ENCODE peak calls at places on chromosomes 2 and 18, in six cellular contexts. One of them, this sample, is unnamed.

GRCh38 chr2:212124597-212124996 is 414.0 kb downstream of the ERBB4 start:
- DNase-seq in transverse colon: no peak
- DNase-seq in heart left ventricle: no peak
- DNase-seq in mucosa of descending colon: no peak
- DNase-seq in glutamatergic neuron: no peak
- DNase-seq in CD8-positive, alpha-beta T cell: no peak
- DNase-seq in this sample: no peak

GRCh38 chr2:126527836-126528490 is 128.0 kb upstream of the GYPC start:
- DNase-seq in mucosa of descending colon: no peak
- DNase-seq in CD8-positive, alpha-beta T cell: peak; percentile 76
- DNase-seq in heart left ventricle: peak; percentile 74
- DNase-seq in glutamatergic neuron: peak; percentile 52
- DNase-seq in transverse colon: peak; percentile 71
- DNase-seq in this sample: peak; percentile 60

GRCh38 chr18:50507120-50507590 is 52.7 kb upstream of the MAPK4 start:
- DNase-seq in heart left ventricle: peak; percentile 55
- DNase-seq in mucosa of descending colon: no peak
- DNase-seq in glutamatergic neuron: peak; percentile 76
- DNase-seq in CD8-positive, alpha-beta T cell: no peak
- DNase-seq in transverse colon: peak; percentile 46
- DNase-seq in this sample: peak; percentile 29

GRCh38 chr2:73896362-73897239 is 3.8 kb downstream of the ACTG2 start:
- DNase-seq in glutamatergic neuron: no peak
- DNase-seq in heart left ventricle: no peak
- DNase-seq in CD8-positive, alpha-beta T cell: peak; percentile 43
- DNase-seq in transverse colon: no peak
- DNase-seq in mucosa of descending colon: no peak
- DNase-seq in this sample: peak; percentile 18

GRCh38 chr2:30717081-30717650 is 90.1 kb downstream of the CAPN13 start:
- DNase-seq in CD8-positive, alpha-beta T cell: peak; percentile 5
- DNase-seq in mucosa of descending colon: no peak
- DNase-seq in transverse colon: no peak
- DNase-seq in heart left ventricle: no peak
- DNase-seq in glutamatergic neuron: no peak
- DNase-seq in this sample: no peak

GRCh38 chr2:44124502-44124901 is 44.2 kb upstream of the PPM1B start:
- DNase-seq in mucosa of descending colon: no peak
- DNase-seq in glutamatergic neuron: no peak
- DNase-seq in heart left ventricle: no peak
- DNase-seq in CD8-positive, alpha-beta T cell: no peak
- DNase-seq in transverse colon: no peak
- DNase-seq in this sample: no peak

GRCh38 chr2:74413001-74413698 is 8.3 kb downstream of the C2orf81 start:
- DNase-seq in transverse colon: no peak
- DNase-seq in glutamatergic neuron: no peak
- DNase-seq in mucosa of descending colon: no peak
- DNase-seq in CD8-positive, alpha-beta T cell: no peak
- DNase-seq in heart left ventricle: no peak
- DNase-seq in this sample: no peak

GRCh38 chr2:232538671-232539070 is 821 bp upstream of the CHRNG start:
- DNase-seq in CD8-positive, alpha-beta T cell: no peak
- DNase-seq in heart left ventricle: no peak
- DNase-seq in mucosa of descending colon: no peak
- DNase-seq in glutamatergic neuron: no peak
- DNase-seq in transverse colon: no peak
- DNase-seq in this sample: no peak

GRCh38 chr2:218074031-218074430 is 5.0 kb downstream of the RUFY4 start:
- DNase-seq in mucosa of descending colon: no peak
- DNase-seq in transverse colon: peak; percentile 27
- DNase-seq in glutamatergic neuron: no peak
- DNase-seq in CD8-positive, alpha-beta T cell: no peak
- DNase-seq in heart left ventricle: no peak
- DNase-seq in this sample: peak; percentile 53

GRCh38 chr2:198966269-198966668 is 491.5 kb downstream of the SATB2 start:
- DNase-seq in CD8-positive, alpha-beta T cell: no peak
- DNase-seq in glutamatergic neuron: no peak
- DNase-seq in mucosa of descending colon: no peak
- DNase-seq in transverse colon: no peak
- DNase-seq in heart left ventricle: no peak
- DNase-seq in this sample: no peak

GRCh38 chr2:198957183-198957582 is 500.6 kb downstream of the SATB2 start:
- DNase-seq in mucosa of descending colon: no peak
- DNase-seq in CD8-positive, alpha-beta T cell: no peak
- DNase-seq in heart left ventricle: no peak
- DNase-seq in transverse colon: no peak
- DNase-seq in glutamatergic neuron: no peak
- DNase-seq in this sample: no peak

GRCh38 chr2:198961555-198961954 is 496.2 kb downstream of the SATB2 start:
- DNase-seq in transverse colon: no peak
- DNase-seq in mucosa of descending colon: no peak
- DNase-seq in CD8-positive, alpha-beta T cell: no peak
- DNase-seq in heart left ventricle: no peak
- DNase-seq in glutamatergic neuron: no peak
- DNase-seq in this sample: no peak
- TF ChIP-seq CTCF in transverse colon: no peak
- TF ChIP-seq CTCF in mucosa of descending colon: no peak
- TF ChIP-seq CTCF in CD8-positive, alpha-beta T cell: no peak
- TF ChIP-seq CTCF in heart left ventricle: no peak
- TF ChIP-seq CTCF in glutamatergic neuron: peak; percentile 52
- TF ChIP-seq CTCF in this sample: no peak

GRCh38 chr18:67451952-67452351 is 64.6 kb downstream of the DSEL start:
- DNase-seq in CD8-positive, alpha-beta T cell: no peak
- DNase-seq in mucosa of descending colon: no peak
- DNase-seq in transverse colon: no peak
- DNase-seq in glutamatergic neuron: no peak
- DNase-seq in heart left ventricle: no peak
- DNase-seq in this sample: no peak

GRCh38 chr18:67456691-67457090 is 59.8 kb downstream of the DSEL start:
- DNase-seq in transverse colon: no peak
- DNase-seq in glutamatergic neuron: no peak
- DNase-seq in mucosa of descending colon: no peak
- DNase-seq in heart left ventricle: no peak
- DNase-seq in CD8-positive, alpha-beta T cell: no peak
- DNase-seq in this sample: no peak
- TF ChIP-seq CTCF in transverse colon: no peak
- TF ChIP-seq CTCF in glutamatergic neuron: peak; percentile 52
- TF ChIP-seq CTCF in mucosa of descending colon: no peak
- TF ChIP-seq CTCF in heart left ventricle: no peak
- TF ChIP-seq CTCF in CD8-positive, alpha-beta T cell: no peak
- TF ChIP-seq CTCF in this sample: no peak

GRCh38 chr18:7735194-7735593 is 168.1 kb downstream of the PTPRM start:
- DNase-seq in mucosa of descending colon: no peak
- DNase-seq in CD8-positive, alpha-beta T cell: no peak
- DNase-seq in transverse colon: no peak
- DNase-seq in heart left ventricle: no peak
- DNase-seq in glutamatergic neuron: no peak
- DNase-seq in this sample: no peak
- TF ChIP-seq CTCF in mucosa of descending colon: no peak
- TF ChIP-seq CTCF in CD8-positive, alpha-beta T cell: no peak
- TF ChIP-seq CTCF in transverse colon: peak; percentile 10
- TF ChIP-seq CTCF in heart left ventricle: peak; percentile 50
- TF ChIP-seq CTCF in glutamatergic neuron: no peak
- TF ChIP-seq CTCF in this sample: no peak

GRCh38 chr18:22490429-22490846 is 72.7 kb upstream of the CTAGE1 start:
- DNase-seq in CD8-positive, alpha-beta T cell: no peak
- DNase-seq in heart left ventricle: no peak
- DNase-seq in transverse colon: no peak
- DNase-seq in mucosa of descending colon: no peak
- DNase-seq in glutamatergic neuron: no peak
- DNase-seq in this sample: no peak
- TF ChIP-seq CTCF in CD8-positive, alpha-beta T cell: no peak
- TF ChIP-seq CTCF in heart left ventricle: no peak
- TF ChIP-seq CTCF in transverse colon: no peak
- TF ChIP-seq CTCF in mucosa of descending colon: no peak
- TF ChIP-seq CTCF in glutamatergic neuron: no peak
- TF ChIP-seq CTCF in this sample: no peak

DNA sequence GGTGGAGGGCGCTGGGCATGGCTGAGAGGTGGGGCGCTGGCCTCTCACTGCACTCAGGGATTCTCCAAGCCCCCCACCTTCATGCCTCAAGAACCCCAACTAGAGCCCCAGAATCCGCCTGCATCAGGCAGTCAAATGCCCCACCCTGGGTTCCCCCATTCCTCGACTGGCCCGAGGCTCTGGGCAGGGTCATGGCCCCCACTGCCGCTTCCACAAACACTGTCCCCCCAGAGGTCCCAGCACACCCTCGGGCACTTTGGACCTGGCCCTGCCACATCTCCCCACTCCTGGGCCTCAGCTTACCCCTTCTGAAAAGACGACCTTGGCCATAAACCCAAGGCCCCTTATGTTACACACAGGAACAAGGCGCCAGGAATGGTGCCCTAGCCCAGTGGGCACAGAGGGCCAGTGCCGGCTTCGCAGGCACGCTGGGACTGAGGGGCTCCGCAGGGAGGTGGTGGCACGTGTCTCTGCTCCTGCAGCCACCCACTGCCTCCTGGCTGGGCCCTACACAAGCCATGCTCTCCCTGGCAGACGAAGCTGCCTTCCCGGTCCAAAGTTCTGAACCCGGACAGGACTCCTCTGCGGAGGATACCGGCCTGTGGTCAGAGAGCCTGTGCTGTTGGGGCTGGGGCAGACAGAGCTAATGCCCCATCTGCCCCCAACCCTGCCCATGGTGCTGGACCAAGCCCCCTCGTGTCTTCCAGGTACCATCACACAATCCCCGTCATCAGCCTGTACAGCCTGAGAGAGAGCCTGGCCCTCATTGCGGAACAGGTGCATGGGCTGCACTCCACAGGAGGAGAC is 6.8 kb downstream of the AGXT start:
- DNase-seq in mucosa of descending colon: no peak
- DNase-seq in glutamatergic neuron: peak; percentile 13
- DNase-seq in heart left ventricle: no peak
- DNase-seq in transverse colon: no peak
- DNase-seq in CD8-positive, alpha-beta T cell: no peak
- DNase-seq in this sample: no peak
- TF ChIP-seq CTCF in mucosa of descending colon: no peak
- TF ChIP-seq CTCF in glutamatergic neuron: no peak
- TF ChIP-seq CTCF in heart left ventricle: no peak
- TF ChIP-seq CTCF in transverse colon: no peak
- TF ChIP-seq CTCF in CD8-positive, alpha-beta T cell: no peak
- TF ChIP-seq CTCF in this sample: no peak

DNA sequence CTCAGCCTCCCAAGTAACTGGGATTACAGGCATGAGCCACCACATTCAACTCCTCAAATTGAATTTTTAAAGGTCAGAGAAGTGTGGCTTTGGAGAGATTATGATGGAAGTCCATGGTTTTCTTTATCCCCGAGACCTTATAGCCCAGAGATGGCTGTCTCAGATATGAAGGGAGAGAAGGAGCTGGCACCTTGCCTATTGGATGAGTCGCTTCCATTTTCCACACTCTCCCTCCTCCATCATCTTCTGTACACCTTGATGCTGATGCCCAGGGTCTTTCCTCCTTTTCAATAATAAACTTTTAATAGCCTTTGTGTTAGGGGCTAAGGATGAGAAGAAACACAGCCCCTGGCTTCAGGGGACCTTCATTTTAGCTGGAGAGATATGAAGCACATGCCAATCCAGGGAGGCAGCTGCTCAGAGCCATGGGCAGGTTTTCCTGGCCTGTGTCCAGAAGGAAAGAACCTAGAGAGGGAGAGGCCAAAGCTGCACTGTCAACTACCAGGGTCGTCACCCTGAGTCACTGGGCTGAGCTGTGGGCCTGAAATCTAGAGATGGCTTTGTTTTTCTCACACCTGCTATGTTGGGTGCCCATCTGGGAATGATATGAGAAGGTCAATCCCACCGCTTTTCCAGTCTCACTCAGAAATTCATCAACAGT is 146.0 kb upstream of the SERTAD2 start:
- DNase-seq in glutamatergic neuron: no peak
- DNase-seq in heart left ventricle: no peak
- DNase-seq in CD8-positive, alpha-beta T cell: no peak
- DNase-seq in mucosa of descending colon: no peak
- DNase-seq in transverse colon: no peak
- DNase-seq in this sample: no peak
- TF ChIP-seq CTCF in glutamatergic neuron: no peak
- TF ChIP-seq CTCF in heart left ventricle: no peak
- TF ChIP-seq CTCF in CD8-positive, alpha-beta T cell: no peak
- TF ChIP-seq CTCF in mucosa of descending colon: no peak
- TF ChIP-seq CTCF in transverse colon: no peak
- TF ChIP-seq CTCF in this sample: no peak

DNA sequence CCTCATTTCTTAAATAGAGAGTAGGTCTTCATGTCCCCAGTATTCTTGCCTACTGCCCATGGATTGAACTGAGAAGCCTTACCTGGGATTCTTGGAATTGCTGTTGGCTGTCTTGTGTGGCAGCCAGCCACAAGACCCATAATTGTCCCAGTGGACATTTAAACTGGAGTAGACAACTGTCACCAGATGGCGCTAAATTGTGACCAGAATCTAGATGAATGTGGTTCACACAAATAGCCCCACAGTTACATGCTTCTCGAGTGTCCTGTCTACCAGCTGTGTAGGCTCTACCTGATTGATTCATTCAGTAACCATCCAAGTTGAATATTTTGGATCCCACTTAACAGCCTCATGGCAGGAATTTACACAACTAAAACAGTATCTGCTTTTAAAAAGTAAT is 73.2 kb downstream of the MAP4K4 start:
- DNase-seq in transverse colon: peak; percentile 39
- DNase-seq in CD8-positive, alpha-beta T cell: no peak
- DNase-seq in glutamatergic neuron: no peak
- DNase-seq in heart left ventricle: no peak
- DNase-seq in mucosa of descending colon: no peak
- DNase-seq in this sample: peak; percentile 59
- TF ChIP-seq CTCF in transverse colon: peak; percentile 35
- TF ChIP-seq CTCF in CD8-positive, alpha-beta T cell: no peak
- TF ChIP-seq CTCF in glutamatergic neuron: no peak
- TF ChIP-seq CTCF in heart left ventricle: peak; percentile 43
- TF ChIP-seq CTCF in mucosa of descending colon: peak; percentile 17
- TF ChIP-seq CTCF in this sample: peak; percentile 58

GRCh38 chr2:185984670-185985069 is 246.1 kb downstream of the FSIP2 start:
- DNase-seq in CD8-positive, alpha-beta T cell: no peak
- DNase-seq in glutamatergic neuron: no peak
- DNase-seq in heart left ventricle: no peak
- DNase-seq in transverse colon: no peak
- DNase-seq in mucosa of descending colon: no peak
- DNase-seq in this sample: no peak

GRCh38 chr2:185978634-185979405 is 240.2 kb downstream of the FSIP2 start:
- DNase-seq in heart left ventricle: no peak
- DNase-seq in glutamatergic neuron: no peak
- DNase-seq in mucosa of descending colon: no peak
- DNase-seq in transverse colon: no peak
- DNase-seq in CD8-positive, alpha-beta T cell: no peak
- DNase-seq in this sample: no peak

GRCh38 chr2:185980944-185981343 is 242.3 kb downstream of the FSIP2 start:
- DNase-seq in CD8-positive, alpha-beta T cell: no peak
- DNase-seq in transverse colon: no peak
- DNase-seq in glutamatergic neuron: no peak
- DNase-seq in mucosa of descending colon: no peak
- DNase-seq in heart left ventricle: no peak
- DNase-seq in this sample: no peak

GRCh38 chr2:185979546-185980071 is 241.0 kb downstream of the FSIP2 start:
- DNase-seq in glutamatergic neuron: no peak
- DNase-seq in heart left ventricle: no peak
- DNase-seq in mucosa of descending colon: no peak
- DNase-seq in CD8-positive, alpha-beta T cell: no peak
- DNase-seq in transverse colon: no peak
- DNase-seq in this sample: no peak
- TF ChIP-seq CTCF in glutamatergic neuron: no peak
- TF ChIP-seq CTCF in heart left ventricle: no peak
- TF ChIP-seq CTCF in mucosa of descending colon: no peak
- TF ChIP-seq CTCF in CD8-positive, alpha-beta T cell: no peak
- TF ChIP-seq CTCF in transverse colon: no peak
- TF ChIP-seq CTCF in this sample: no peak

This sample was measured in GM20000.